ENCODE peak calls at places on chromosomes 16 and 17, in seven cellular contexts. Q is heart left ventricle; B is stimulated activated CD4-positive, alpha-beta T cell treated with anti-CD3 and anti-CD28 coated beads, Interleukin-4, amount 100 ng/mL, for 1 hour; R is lower lobe of right lung; A is A549; E is fibroblast of the conjunctiva; G is activated CD4-positive, alpha-beta T cell treated with anti-CD3 and anti-CD28 coated beads for 36 hours. J is an unnamed sample.
A peak's percentile ranks its signal among the peaks of the same experiment; 100 is the strongest.

GRCh38 chr17:2022647-2023046 is 2.5 kb downstream of the RTN4RL1 start:
- DNase-seq in E (no peak), B (no peak), A (no peak), R (no peak), G (no peak), Q (no peak), J (no peak)

GRCh38 chr16:73210084-73210483 is 162.2 kb upstream of the ZFHX3 start:
- DNase-seq in Q (no peak), E (no peak), R (no peak), G (no peak), A (no peak), B (no peak), J (no peak)

GRCh38 chr16:1311738-1312458 is 2.5 kb downstream of the UBE2I start:
- DNase-seq in E (no peak), G (no peak), Q (peak; percentile 55), R (no peak), A (no peak), B (no peak), J (no peak)

GRCh38 chr17:74767111-74767516 is 9.0 kb downstream of the NAT9 start:
- DNase-seq in R (no peak), Q (no peak), A (no peak), B (no peak), G (no peak), E (no peak), J (peak; percentile 71)

GRCh38 chr16:14489460-14489859 is 140.6 kb downstream of the PARN start:
- DNase-seq in G (peak; percentile 14), R (no peak), Q (no peak), B (no peak), A (peak; percentile 80), E (no peak), J (no peak)

GRCh38 chr17:2089021-2089422 is 34.1 kb downstream of the HIC1 start:
- DNase-seq in E (no peak), G (no peak), R (no peak), A (no peak), Q (no peak), B (no peak), J (no peak)

GRCh38 chr16:74793571-74793970 is 19.0 kb upstream of the FA2H start:
- DNase-seq in G (no peak), E (no peak), R (no peak), B (no peak), Q (no peak), A (no peak), J (no peak)

GRCh38 chr16:83095926-83096692 is 469.3 kb downstream of the CDH13 start:
- DNase-seq in G (no peak), B (no peak), A (no peak), E (no peak), R (no peak), Q (no peak), J (no peak)

GRCh38 chr16:21277927-21278706 is at the start of gene CRYM:
- DNase-seq in Q (peak; percentile 66), E (no peak), R (peak; percentile 73), G (peak; percentile 80), B (peak; percentile 58), A (peak; percentile 82), J (peak; percentile 26)

GRCh38 chr16:83402969-83403368 is 404.8 kb upstream of the HSBP1 start:
- DNase-seq in G (no peak), E (no peak), Q (no peak), A (no peak), R (no peak), B (no peak), J (no peak)

GRCh38 chr17:30290696-30291570 is 811 bp downstream of the BLMH start:
- DNase-seq in E (no peak), R (peak; percentile 62), B (peak; percentile 31), G (peak; percentile 59), Q (peak; percentile 24), A (peak; percentile 74), J (no peak)

GRCh38 chr16:17519556-17519955 is 48.8 kb upstream of the XYLT1 start:
- DNase-seq in E (no peak), R (no peak), Q (no peak), B (no peak), A (no peak), G (no peak), J (no peak)

GRCh38 chr16:85446846-85447656 is 166.1 kb upstream of the GSE1 start:
- DNase-seq in E (no peak), B (no peak), G (no peak), A (no peak), R (no peak), Q (no peak), J (no peak)

GRCh38 chr16:18932243-18932997 is 6.2 kb upstream of the SMG1 start:
- DNase-seq in B (no peak), G (no peak), A (no peak), R (no peak), E (no peak), Q (no peak), J (no peak)

GRCh38 chr17:79994602-79995001 is 41.1 kb downstream of the TBC1D16 start:
- DNase-seq in A (no peak), G (no peak), B (no peak), Q (no peak), R (no peak), E (no peak), J (no peak)

GRCh38 chr17:8994319-8994718 is 27.0 kb upstream of the NTN1 start:
- DNase-seq in E (peak; percentile 6), R (peak; percentile 85), G (peak; percentile 82), A (no peak), Q (peak; percentile 29), B (peak; percentile 72), J (no peak)

GRCh38 chr17:77572851-77573250 is 385.7 kb upstream of the TNRC6C start:
- DNase-seq in A (no peak), G (no peak), R (peak; percentile 11), B (no peak), Q (no peak), E (no peak), J (no peak)